ENCODE peak calls at places on chromosomes 3 and 15, in six cellular contexts. E is heart left ventricle, T is uterus, I is IMR-90, B is A549, H is adrenal gland. M is an unnamed sample.

GRCh38 chr3:183339461-183340086 is 86.5 kb downstream of the B3GNT5 start:
- DNase-seq in E (no peak), T (no peak), I (no peak), B (no peak), H (no peak), M (no peak)

GRCh38 chr3:142888099-142888483 is 792 bp downstream of the PCOLCE2 start:
- DNase-seq in E (peak), T (no peak), I (no peak), B (peak), H (no peak), M (peak)

GRCh38 chr3:33439421-33440327 is 531 bp downstream of the UBP1 start:
- DNase-seq in E (peak), T (peak), I (peak), B (peak), H (peak), M (no peak)

GRCh38 chr15:52819253-52819652 is 29.1 kb upstream of the ONECUT1 start:
- DNase-seq in E (no peak), T (no peak), I (no peak), B (no peak), H (no peak), M (no peak)

GRCh38 chr3:61663728-61664492 is 102.5 kb downstream of the PTPRG start:
- DNase-seq in E (no peak), T (no peak), I (peak), B (peak), H (no peak), M (peak)

GRCh38 chr15:91974321-91974720 is 120.8 kb downstream of the SLCO3A1 start:
- DNase-seq in E (no peak), T (no peak), I (no peak), B (no peak), H (peak), M (peak)

GRCh38 chr3:171345112-171345843 is 114.9 kb downstream of the TNIK start:
- DNase-seq in E (no peak), T (no peak), I (no peak), B (no peak), H (no peak), M (no peak)

GRCh38 chr15:50059883-50060282 is 59.1 kb downstream of the ATP8B4 start:
- DNase-seq in E (no peak), T (no peak), I (no peak), B (no peak), H (no peak), M (no peak)

GRCh38 chr3:71087109-71088018 is 496.2 kb downstream of the FOXP1 start:
- DNase-seq in E (no peak), T (no peak), I (peak), B (no peak), H (no peak), M (no peak)

GRCh38 chr3:156811092-156811862 is 14.9 kb upstream of the LEKR1 start:
- DNase-seq in E (no peak), T (no peak), I (peak), B (no peak), H (no peak), M (no peak)

GRCh38 chr15:51866161-51866560 is 36.7 kb downstream of the TMOD3 start:
- DNase-seq in E (no peak), T (no peak), I (no peak), B (no peak), H (no peak), M (no peak)

GRCh38 chr15:36595625-36596024 is 16.2 kb downstream of the CDIN1 start:
- DNase-seq in E (peak), T (no peak), I (no peak), B (no peak), H (no peak), M (no peak)

GRCh38 chr3:25119682-25120081 is 308.4 kb upstream of the RARB start:
- DNase-seq in E (no peak), T (no peak), I (no peak), B (no peak), H (no peak), M (no peak)

GRCh38 chr3:66267031-66267430 is 46.2 kb downstream of the SLC25A26 start:
- DNase-seq in E (no peak), T (no peak), I (no peak), B (no peak), H (no peak), M (no peak)

DNA sequence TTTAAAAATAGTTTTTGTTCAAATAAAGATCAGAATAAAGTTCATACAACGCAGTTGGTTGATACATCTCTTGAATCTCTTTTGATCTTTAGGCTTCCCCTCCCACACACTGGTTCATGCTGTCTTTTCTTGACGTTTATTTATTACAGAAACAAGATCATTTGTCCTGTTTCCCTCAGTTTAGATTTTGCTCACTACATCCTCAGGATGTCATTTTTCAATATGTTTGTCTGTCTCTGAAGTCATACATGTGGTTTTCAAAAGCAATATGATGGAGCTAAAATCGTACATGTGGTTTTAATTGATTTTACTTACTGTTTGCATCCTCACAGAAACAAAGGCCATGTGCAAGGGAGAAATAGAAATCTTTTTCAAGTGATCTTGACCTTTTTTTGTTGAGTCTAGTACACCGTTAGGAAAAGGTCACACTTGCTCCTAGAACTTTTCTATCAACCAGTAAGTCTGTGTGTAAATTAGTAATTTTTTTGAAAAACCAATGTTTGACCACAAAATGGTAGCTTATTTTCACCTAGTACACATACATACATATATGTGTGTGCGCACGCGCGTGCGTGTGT is 63.7 kb upstream of the SENP5 start:
- DNase-seq in E (no peak), T (no peak), I (no peak), B (no peak), H (no peak), M (no peak)
- TF ChIP-seq POLR2A in E (no peak), T (no peak), I (no peak), B (no peak), H (no peak), M (no peak)

GRCh38 chr3:194560047-194560446 is 73.2 kb downstream of the TMEM44 start:
- DNase-seq in E (no peak), T (no peak), I (no peak), B (no peak), H (no peak), M (no peak)

GRCh38 chr3:194559530-194559929 is 72.7 kb upstream of the ATP13A3 start:
- DNase-seq in E (no peak), T (no peak), I (no peak), B (no peak), H (no peak), M (no peak)

GRCh38 chr3:194562986-194563385 is 70.2 kb downstream of the TMEM44 start:
- DNase-seq in E (no peak), T (no peak), I (no peak), B (no peak), H (no peak), M (no peak)

GRCh38 chr3:194565597-194566190 is 67.5 kb downstream of the TMEM44 start:
- DNase-seq in E (no peak), T (no peak), I (peak), B (no peak), H (no peak), M (no peak)

GRCh38 chr3:194561306-194561974 is 71.8 kb downstream of the TMEM44 start:
- DNase-seq in E (no peak), T (no peak), I (peak), B (no peak), H (peak), M (peak)
- TF ChIP-seq POLR2A in E (no peak), T (no peak), I (no peak), B (no peak), H (no peak), M (no peak)

DNA sequence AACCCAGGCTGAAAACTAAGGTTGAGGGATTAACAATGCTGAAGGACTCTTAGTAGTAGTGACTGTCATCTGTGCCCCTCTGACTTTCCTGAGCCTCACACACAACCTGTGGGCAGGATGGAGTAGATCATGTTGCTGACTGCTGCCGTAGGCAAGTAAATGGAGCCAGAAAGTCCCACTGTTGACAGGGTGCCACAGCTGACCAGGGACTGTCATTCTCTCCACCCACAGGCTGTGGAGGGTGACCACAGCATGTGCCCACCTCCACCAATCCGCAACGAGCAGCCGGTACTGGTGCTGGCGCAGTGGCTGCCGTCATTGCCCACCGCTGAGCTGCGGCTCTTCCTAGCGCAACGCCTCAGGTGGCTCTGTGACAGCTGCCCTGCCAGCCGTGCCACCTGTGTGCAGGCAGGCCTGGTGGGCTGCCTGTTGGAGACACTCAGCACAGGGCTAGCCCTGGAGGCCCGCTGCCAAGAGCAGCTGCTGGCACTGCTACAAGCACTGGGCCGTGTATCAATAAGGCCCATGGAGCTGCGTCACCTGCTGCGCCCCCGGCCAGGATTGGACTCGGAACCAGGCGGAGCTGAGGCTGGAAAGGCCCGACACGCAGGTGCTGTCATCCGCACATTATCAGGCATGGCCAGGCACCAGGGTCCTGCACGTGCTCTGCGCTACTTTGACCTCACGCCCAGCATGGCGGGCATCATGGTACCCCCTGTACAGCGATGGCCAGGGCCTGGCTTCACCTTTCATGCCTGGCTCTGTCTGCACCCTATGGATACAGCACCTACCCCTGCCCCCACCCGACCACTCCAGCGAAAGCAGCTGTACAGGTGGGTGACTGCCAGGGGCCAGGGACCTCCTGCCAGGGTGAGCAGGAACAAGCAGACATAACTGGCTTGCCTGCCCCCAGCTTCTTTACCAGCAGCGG is 15.6 kb downstream of the NBEAL2 start:
- DNase-seq in E (peak), T (no peak), I (no peak), B (no peak), H (no peak), M (no peak)
- TF ChIP-seq POLR2A in E (no peak), T (no peak), I (no peak), B (no peak), H (no peak), M (no peak)

GRCh38 chr3:49093853-49094767 is at the start of gene QRICH1:
- DNase-seq in E (peak), T (peak), I (peak), B (peak), H (peak), M (peak)

GRCh38 chr3:49098910-49099630 is 5.2 kb upstream of the QRICH1 start:
- DNase-seq in E (no peak), T (no peak), I (no peak), B (no peak), H (no peak), M (no peak)

GRCh38 chr3:49098429-49098828 is 4.6 kb upstream of the QRICH1 start:
- DNase-seq in E (peak), T (no peak), I (peak), B (no peak), H (peak), M (no peak)

DNA sequence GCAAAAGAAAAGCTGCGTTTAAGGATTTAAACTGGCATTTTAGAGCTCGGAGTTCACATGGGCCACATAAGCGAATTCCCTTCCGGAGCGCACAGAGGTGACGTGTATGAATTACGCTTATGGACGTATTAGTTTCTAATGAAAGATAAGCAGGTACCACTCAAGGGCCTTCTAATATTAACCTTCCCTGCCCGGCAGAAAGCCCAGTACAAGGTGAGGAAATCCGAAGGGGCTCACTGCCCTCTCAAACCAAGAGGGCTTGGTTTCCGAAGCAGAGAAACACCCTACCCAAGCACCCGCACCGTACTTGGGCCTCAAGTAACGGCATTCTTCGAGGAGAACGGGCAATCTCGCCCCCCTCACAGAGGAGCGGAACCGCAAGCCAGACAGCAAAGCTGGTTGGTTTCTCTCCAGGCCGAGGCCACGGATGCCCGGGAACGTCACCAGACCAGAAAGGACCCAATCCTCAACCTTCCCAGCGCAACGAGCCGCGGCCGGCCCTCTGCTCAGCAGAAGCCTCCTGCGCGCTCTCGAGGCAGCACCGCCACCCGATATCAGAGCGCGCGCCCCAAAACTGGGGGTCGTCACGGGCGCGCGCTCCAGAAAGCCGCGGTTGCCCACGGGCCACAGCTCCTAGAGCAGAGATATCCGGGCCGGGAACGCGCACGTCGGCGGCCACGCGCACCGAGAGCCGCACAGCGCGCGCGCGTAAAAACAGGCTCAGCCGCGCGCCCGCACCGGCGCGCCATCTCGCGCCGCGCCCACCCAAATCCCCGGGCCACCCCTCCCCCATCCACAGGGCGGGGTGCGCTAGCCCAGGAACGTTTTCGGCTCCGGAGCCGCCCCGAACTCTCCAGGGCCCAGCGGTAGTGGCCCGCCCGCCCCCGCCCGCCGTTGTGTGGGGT is 671 bp downstream of the QRICH1 start:
- DNase-seq in E (peak), T (peak), I (peak), B (peak), H (peak), M (peak)
- TF ChIP-seq POLR2A in E (no peak), T (no peak), I (peak), B (no peak), H (peak), M (no peak)

GRCh38 chr15:74580538-74581350 is 34.9 kb upstream of the CLK3 start:
- DNase-seq in E (peak), T (no peak), I (no peak), B (no peak), H (no peak), M (no peak)
- TF ChIP-seq POLR2A in E (no peak), T (no peak), I (no peak), B (no peak), H (no peak), M (no peak)

DNA sequence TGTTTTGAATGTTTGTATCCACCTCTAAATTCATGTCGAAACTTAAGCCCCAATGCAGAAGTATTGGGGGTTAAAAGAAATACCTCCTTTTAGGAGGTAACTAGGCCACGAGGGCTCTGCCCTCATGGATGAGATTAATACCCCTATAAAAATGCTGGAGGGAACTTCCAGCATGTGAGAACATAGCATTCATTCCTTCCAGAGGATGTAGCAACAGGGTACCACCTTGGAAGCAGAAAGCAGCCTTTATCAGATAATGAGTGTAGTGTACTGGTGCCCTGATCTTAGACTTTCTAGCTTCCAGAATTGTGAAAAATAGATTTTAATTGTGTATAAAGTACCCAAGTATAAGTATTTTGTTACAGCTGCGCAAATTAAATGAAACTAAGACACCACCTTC is 353.4 kb upstream of the MANF start:
- DNase-seq in E (no peak), T (no peak), I (no peak), B (no peak), H (no peak), M (no peak)
- TF ChIP-seq POLR2A in E (no peak), T (no peak), I (no peak), B (no peak), H (no peak), M (no peak)

GRCh38 chr15:89087830-89088604 is at the start of gene ABHD2:
- DNase-seq in E (peak), T (peak), I (peak), B (peak), H (peak), M (peak)
- TF ChIP-seq POLR2A in E (peak), T (peak), I (peak), B (peak), H (peak), M (peak)

M was measured in H54.